ENCODE peak calls at places on chromosome 10, in nine cellular contexts. One of them, this sample, is unnamed.

GRCh38 chr10:80453715-80454525 is at the start of gene TSPAN14:
- DNase-seq in adrenal gland: peak
- DNase-seq in transverse colon: peak
- DNase-seq in A549: peak
- DNase-seq in stomach: peak
- DNase-seq in right lobe of liver: peak
- DNase-seq in IMR-90: peak
- DNase-seq in heart left ventricle: peak
- DNase-seq in tibial nerve: peak
- DNase-seq in this sample: peak

GRCh38 chr10:128443925-128444324 is 317.7 kb upstream of the MKI67 start:
- DNase-seq in stomach: no peak
- DNase-seq in adrenal gland: no peak
- DNase-seq in transverse colon: no peak
- DNase-seq in heart left ventricle: no peak
- DNase-seq in A549: no peak
- DNase-seq in tibial nerve: no peak
- DNase-seq in right lobe of liver: no peak
- DNase-seq in IMR-90: no peak
- DNase-seq in this sample: no peak

GRCh38 chr10:102420443-102420809 is 210 bp upstream of the FBXL15 start:
- DNase-seq in IMR-90: no peak
- DNase-seq in adrenal gland: peak
- DNase-seq in A549: no peak
- DNase-seq in tibial nerve: no peak
- DNase-seq in transverse colon: peak
- DNase-seq in right lobe of liver: no peak
- DNase-seq in heart left ventricle: no peak
- DNase-seq in stomach: peak
- DNase-seq in this sample: peak

GRCh38 chr10:110336111-110336721 is 31.5 kb upstream of the SMNDC1 start:
- DNase-seq in A549: peak
- DNase-seq in IMR-90: peak
- DNase-seq in tibial nerve: peak
- DNase-seq in heart left ventricle: no peak
- DNase-seq in stomach: no peak
- DNase-seq in transverse colon: no peak
- DNase-seq in adrenal gland: peak
- DNase-seq in right lobe of liver: no peak
- DNase-seq in this sample: no peak

GRCh38 chr10:59325116-59325515 is 37.2 kb downstream of the FAM13C start:
- DNase-seq in A549: no peak
- DNase-seq in IMR-90: no peak
- DNase-seq in right lobe of liver: no peak
- DNase-seq in heart left ventricle: no peak
- DNase-seq in tibial nerve: no peak
- DNase-seq in stomach: no peak
- DNase-seq in adrenal gland: no peak
- DNase-seq in transverse colon: no peak
- DNase-seq in this sample: no peak

GRCh38 chr10:77196616-77197015 is 441.0 kb downstream of the KCNMA1 start:
- DNase-seq in transverse colon: no peak
- DNase-seq in A549: no peak
- DNase-seq in IMR-90: no peak
- DNase-seq in tibial nerve: no peak
- DNase-seq in adrenal gland: no peak
- DNase-seq in heart left ventricle: no peak
- DNase-seq in right lobe of liver: no peak
- DNase-seq in stomach: no peak
- DNase-seq in this sample: no peak

GRCh38 chr10:122308487-122309141 is 37.5 kb downstream of the BTBD16 start:
- DNase-seq in IMR-90: no peak
- DNase-seq in transverse colon: no peak
- DNase-seq in stomach: no peak
- DNase-seq in heart left ventricle: peak
- DNase-seq in adrenal gland: peak
- DNase-seq in tibial nerve: no peak
- DNase-seq in right lobe of liver: no peak
- DNase-seq in A549: peak
- DNase-seq in this sample: no peak

GRCh38 chr10:25487266-25487665 is 312.5 kb downstream of the GPR158 start:
- DNase-seq in IMR-90: no peak
- DNase-seq in adrenal gland: no peak
- DNase-seq in stomach: no peak
- DNase-seq in tibial nerve: no peak
- DNase-seq in A549: no peak
- DNase-seq in transverse colon: no peak
- DNase-seq in right lobe of liver: no peak
- DNase-seq in heart left ventricle: no peak
- DNase-seq in this sample: no peak

GRCh38 chr10:3295501-3296005 is 123.0 kb upstream of the PITRM1 start:
- DNase-seq in A549: no peak
- DNase-seq in transverse colon: no peak
- DNase-seq in right lobe of liver: no peak
- DNase-seq in stomach: no peak
- DNase-seq in adrenal gland: no peak
- DNase-seq in IMR-90: no peak
- DNase-seq in heart left ventricle: no peak
- DNase-seq in tibial nerve: no peak
- DNase-seq in this sample: no peak

GRCh38 chr10:119724630-119725549 is 960 bp upstream of the INPP5F start:
- DNase-seq in heart left ventricle: no peak
- DNase-seq in right lobe of liver: no peak
- DNase-seq in transverse colon: no peak
- DNase-seq in tibial nerve: peak
- DNase-seq in A549: no peak
- DNase-seq in IMR-90: peak
- DNase-seq in stomach: no peak
- DNase-seq in adrenal gland: no peak
- DNase-seq in this sample: no peak

GRCh38 chr10:5599613-5600520 is 66.5 kb downstream of the ASB13 start:
- DNase-seq in heart left ventricle: no peak
- DNase-seq in transverse colon: no peak
- DNase-seq in A549: no peak
- DNase-seq in adrenal gland: no peak
- DNase-seq in IMR-90: no peak
- DNase-seq in stomach: no peak
- DNase-seq in right lobe of liver: no peak
- DNase-seq in tibial nerve: no peak
- DNase-seq in this sample: no peak

GRCh38 chr10:5600908-5601307 is 65.5 kb downstream of the ASB13 start:
- DNase-seq in A549: no peak
- DNase-seq in IMR-90: no peak
- DNase-seq in stomach: no peak
- DNase-seq in adrenal gland: no peak
- DNase-seq in transverse colon: no peak
- DNase-seq in right lobe of liver: no peak
- DNase-seq in heart left ventricle: no peak
- DNase-seq in tibial nerve: no peak
- DNase-seq in this sample: no peak

GRCh38 chr10:5596611-5597341 is 69.6 kb downstream of the ASB13 start:
- DNase-seq in A549: no peak
- DNase-seq in heart left ventricle: no peak
- DNase-seq in stomach: no peak
- DNase-seq in transverse colon: no peak
- DNase-seq in adrenal gland: no peak
- DNase-seq in IMR-90: no peak
- DNase-seq in tibial nerve: no peak
- DNase-seq in right lobe of liver: no peak
- DNase-seq in this sample: no peak

GRCh38 chr10:5595591-5596590 is 70.5 kb downstream of the ASB13 start:
- DNase-seq in A549: peak
- DNase-seq in stomach: no peak
- DNase-seq in adrenal gland: no peak
- DNase-seq in right lobe of liver: no peak
- DNase-seq in heart left ventricle: no peak
- DNase-seq in transverse colon: no peak
- DNase-seq in tibial nerve: no peak
- DNase-seq in IMR-90: peak
- DNase-seq in this sample: no peak

DNA sequence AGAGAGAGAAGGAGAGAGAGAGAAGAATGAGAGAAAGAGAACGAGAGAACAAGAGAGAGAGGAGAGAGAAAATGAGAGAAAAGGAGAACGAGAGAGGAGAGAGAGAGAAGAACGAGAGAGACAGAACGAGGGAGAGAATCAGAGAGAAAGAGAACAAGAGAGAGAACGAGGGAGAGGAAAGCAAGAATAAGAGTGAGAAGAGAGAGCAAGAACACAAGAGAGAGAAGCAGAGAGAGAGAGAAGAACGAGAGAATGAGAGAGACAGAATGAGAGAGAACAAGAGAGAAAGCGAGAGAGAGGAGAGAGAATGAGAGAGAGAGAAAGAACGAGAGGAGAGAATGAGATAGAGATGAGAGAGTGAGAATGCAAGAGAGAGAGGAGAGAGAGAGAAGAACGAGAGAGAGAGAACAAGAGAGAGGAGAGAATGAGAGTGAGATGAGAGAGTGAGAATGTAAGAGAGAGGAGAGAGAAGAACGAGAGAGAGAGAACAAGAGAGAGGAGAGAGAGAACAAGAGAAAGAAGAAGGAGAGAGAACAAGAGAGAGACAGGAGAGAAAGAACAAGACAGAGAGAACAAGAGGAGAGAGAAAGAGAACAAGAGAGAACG is 68.2 kb downstream of the ASB13 start:
- DNase-seq in transverse colon: no peak
- DNase-seq in A549: no peak
- DNase-seq in right lobe of liver: no peak
- DNase-seq in stomach: no peak
- DNase-seq in tibial nerve: no peak
- DNase-seq in heart left ventricle: no peak
- DNase-seq in IMR-90: no peak
- DNase-seq in adrenal gland: no peak
- DNase-seq in this sample: no peak
- TF ChIP-seq CTCF in transverse colon: no peak
- TF ChIP-seq CTCF in A549: no peak
- TF ChIP-seq CTCF in right lobe of liver: no peak
- TF ChIP-seq CTCF in stomach: no peak
- TF ChIP-seq CTCF in tibial nerve: no peak
- TF ChIP-seq CTCF in heart left ventricle: no peak
- TF ChIP-seq CTCF in IMR-90: no peak
- TF ChIP-seq CTCF in adrenal gland: no peak
- TF ChIP-seq CTCF in this sample: no peak

DNA sequence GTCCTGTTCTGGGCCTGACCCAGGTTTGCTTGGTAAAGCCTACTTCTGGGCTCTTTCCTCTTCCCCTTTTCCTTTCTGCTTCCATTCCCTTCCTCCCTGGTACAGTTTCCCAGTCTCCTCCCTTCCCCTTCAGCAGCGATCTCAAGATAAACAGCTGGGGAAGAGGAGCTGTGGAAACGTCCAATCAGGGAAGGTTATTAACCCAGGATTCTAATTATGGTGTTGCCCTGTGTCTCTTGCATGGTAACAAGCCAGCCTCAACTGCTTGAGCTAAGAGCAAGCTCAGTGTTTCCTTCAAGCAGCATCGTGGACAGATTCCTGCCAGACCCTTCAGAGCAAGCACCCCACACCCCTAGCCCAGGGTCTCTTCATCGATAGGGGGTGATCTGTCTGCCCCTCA is 233.4 kb downstream of the RPS24 start:
- DNase-seq in tibial nerve: no peak
- DNase-seq in IMR-90: peak
- DNase-seq in A549: no peak
- DNase-seq in adrenal gland: no peak
- DNase-seq in heart left ventricle: no peak
- DNase-seq in transverse colon: no peak
- DNase-seq in stomach: no peak
- DNase-seq in right lobe of liver: no peak
- DNase-seq in this sample: no peak
- TF ChIP-seq POLR2A in tibial nerve: no peak
- TF ChIP-seq POLR2A in IMR-90: no peak
- TF ChIP-seq POLR2A in A549: no peak
- TF ChIP-seq POLR2A in adrenal gland: no peak
- TF ChIP-seq POLR2A in heart left ventricle: no peak
- TF ChIP-seq POLR2A in transverse colon: no peak
- TF ChIP-seq POLR2A in stomach: no peak
- TF ChIP-seq POLR2A in right lobe of liver: no peak
- TF ChIP-seq POLR2A in this sample: no peak

DNA sequence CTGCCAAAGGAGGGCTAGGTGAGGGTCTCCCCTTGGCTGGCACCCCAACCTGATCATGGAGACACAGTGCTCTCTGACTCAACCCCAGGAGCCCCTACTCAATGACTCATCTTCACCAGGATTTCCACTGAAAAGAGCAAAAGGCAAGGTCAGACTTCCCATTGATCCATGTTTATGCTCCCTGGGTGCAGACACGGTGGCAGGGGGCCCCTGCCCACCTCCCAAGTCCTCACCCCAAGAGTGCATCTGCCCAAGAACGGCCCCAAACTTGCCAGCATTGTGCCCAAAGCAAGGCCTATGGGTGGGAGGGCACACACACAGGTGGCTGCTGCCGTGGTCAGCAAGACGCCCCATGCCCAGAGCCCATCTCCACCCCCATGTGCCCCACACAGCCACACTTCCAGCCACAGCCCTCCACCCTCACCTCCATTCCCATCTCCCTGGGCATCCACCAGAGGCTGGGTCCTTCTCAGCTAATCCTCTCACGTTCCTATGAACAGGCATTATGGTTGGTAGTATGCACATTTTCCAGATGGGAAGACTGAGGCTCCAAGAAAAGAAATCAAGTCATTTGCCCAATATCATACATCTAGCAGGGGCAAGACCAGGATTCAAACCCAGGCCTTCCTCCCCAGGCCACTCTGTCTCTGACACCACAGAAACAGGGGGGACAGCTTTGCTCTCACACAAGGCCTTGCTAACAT is 31.3 kb downstream of the FAM53B start:
- DNase-seq in stomach: no peak
- DNase-seq in heart left ventricle: no peak
- DNase-seq in transverse colon: no peak
- DNase-seq in A549: no peak
- DNase-seq in tibial nerve: no peak
- DNase-seq in adrenal gland: no peak
- DNase-seq in right lobe of liver: no peak
- DNase-seq in IMR-90: no peak
- DNase-seq in this sample: no peak
- H3K27ac ChIP-seq in stomach: no peak
- H3K27ac ChIP-seq in heart left ventricle: no peak
- H3K27ac ChIP-seq in transverse colon: no peak
- H3K27ac ChIP-seq in A549: no peak
- H3K27ac ChIP-seq in tibial nerve: peak
- H3K27ac ChIP-seq in adrenal gland: peak
- H3K27ac ChIP-seq in right lobe of liver: no peak
- H3K27ac ChIP-seq in IMR-90: no peak
- H3K27ac ChIP-seq in this sample: no peak

DNA sequence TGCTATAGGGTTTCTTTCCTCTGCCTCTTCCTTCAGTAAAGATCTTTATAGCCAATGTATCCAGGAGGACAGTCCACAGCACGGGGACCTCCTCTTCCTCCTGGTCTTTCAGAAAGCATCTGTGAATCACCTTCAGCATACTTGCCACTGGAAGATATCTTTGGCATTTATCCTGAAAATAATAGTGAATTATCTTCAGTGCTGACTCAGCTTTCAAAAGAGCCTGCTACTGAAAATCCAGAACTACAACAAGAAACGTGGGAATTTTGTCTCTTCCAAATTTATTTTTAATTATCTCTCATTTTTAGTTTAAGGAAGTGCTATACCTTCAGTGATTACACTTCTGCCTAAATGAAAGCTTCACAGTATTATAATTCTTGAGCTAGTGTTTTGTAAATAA is 7.6 kb upstream of the UNC5B start:
- DNase-seq in A549: no peak
- DNase-seq in stomach: no peak
- DNase-seq in right lobe of liver: no peak
- DNase-seq in adrenal gland: no peak
- DNase-seq in tibial nerve: no peak
- DNase-seq in transverse colon: no peak
- DNase-seq in heart left ventricle: no peak
- DNase-seq in IMR-90: no peak
- DNase-seq in this sample: no peak
- TF ChIP-seq CTCF in A549: no peak
- TF ChIP-seq CTCF in stomach: no peak
- TF ChIP-seq CTCF in right lobe of liver: no peak
- TF ChIP-seq CTCF in adrenal gland: no peak
- TF ChIP-seq CTCF in tibial nerve: no peak
- TF ChIP-seq CTCF in transverse colon: no peak
- TF ChIP-seq CTCF in heart left ventricle: no peak
- TF ChIP-seq CTCF in IMR-90: no peak
- TF ChIP-seq CTCF in this sample: no peak